ENCODE peak calls at places on chromosomes 3 and 15, in ten cellular contexts. X is heart left ventricle, H is ovary, D is GM12892, M is stomach, E is NB4, W is adrenal gland, S is lower leg skin, Y is body of pancreas, Z is erythroblast. C is an unnamed sample.

GRCh38 chr3:43866529-43867353 is 176.0 kb downstream of the ABHD5 start:
- DNase-seq in X (no peak), H (no peak), D (no peak), M (no peak), E (no peak), W (no peak), S (no peak), Y (no peak), Z (no peak), C (no peak)

GRCh38 chr3:175737646-175738572 is 878.8 kb downstream of the NAALADL2 start:
- DNase-seq in X (no peak), H (no peak), D (no peak), M (no peak), E (no peak), W (no peak), S (no peak), Y (no peak), Z (no peak), C (no peak)

GRCh38 chr3:51954120-51954519 is 1.1 kb upstream of the GPR62 start:
- DNase-seq in X (no peak), H (no peak), D (no peak), M (no peak), E (peak; percentile 69), W (no peak), S (no peak), Y (no peak), Z (no peak), C (no peak)

GRCh38 chr3:29144807-29145206 is 136.1 kb upstream of the RBMS3 start:
- DNase-seq in X (peak; percentile 40), H (peak; percentile 41), D (no peak), M (no peak), E (no peak), W (peak; percentile 70), S (no peak), Y (peak; percentile 13), Z (no peak), C (no peak)

GRCh38 chr15:101133181-101133460 is 118.7 kb downstream of the CHSY1 start:
- DNase-seq in X (no peak), H (no peak), D (no peak), M (no peak), E (no peak), W (no peak), S (no peak), Y (no peak), Z (no peak), C (no peak)

GRCh38 chr15:87578776-87579175 is 677.8 kb downstream of the NTRK3 start:
- DNase-seq in X (no peak), H (no peak), D (no peak), M (no peak), E (no peak), W (no peak), S (no peak), Y (no peak), Z (no peak), C (no peak)

GRCh38 chr15:77581896-77582569 is 50.7 kb downstream of the LINGO1 start:
- DNase-seq in X (no peak), H (no peak), D (no peak), M (no peak), E (no peak), W (no peak), S (no peak), Y (no peak), Z (no peak), C (no peak)

GRCh38 chr15:45112592-45113379 is 1.2 kb downstream of the DUOX2 start:
- DNase-seq in X (no peak), H (no peak), D (no peak), M (no peak), E (no peak), W (no peak), S (no peak), Y (no peak), Z (no peak), C (no peak)

GRCh38 chr15:70014860-70015490 is 82.7 kb downstream of the TLE3 start:
- DNase-seq in X (no peak), H (no peak), D (peak; percentile 89), M (peak; percentile 43), E (peak; percentile 24), W (no peak), S (no peak), Y (no peak), Z (no peak), C (no peak)

GRCh38 chr15:90046846-90047481 is 45.8 kb downstream of the ZNF710 start:
- DNase-seq in X (no peak), H (no peak), D (peak; percentile 53), M (peak; percentile 86), E (no peak), W (no peak), S (no peak), Y (peak; percentile 85), Z (no peak), C (no peak)

GRCh38 chr15:47337836-47338235 is 379.5 kb upstream of the SEMA6D start:
- DNase-seq in X (no peak), H (no peak), D (no peak), M (no peak), E (no peak), W (no peak), S (no peak), Y (no peak), Z (no peak), C (no peak)

GRCh38 chr3:120622870-120623718 is 27.0 kb downstream of the NDUFB4 start:
- DNase-seq in X (no peak), H (no peak), D (no peak), M (no peak), E (peak; percentile 45), W (peak; percentile 47), S (no peak), Y (no peak), Z (peak; percentile 44), C (peak; percentile 23)

GRCh38 chr15:100715571-100716455 is 113.4 kb downstream of the ASB7 start:
- DNase-seq in X (no peak), H (no peak), D (no peak), M (no peak), E (no peak), W (peak; percentile 49), S (no peak), Y (peak; percentile 76), Z (no peak), C (no peak)

GRCh38 chr15:91165850-91166249 is 65.8 kb downstream of the SV2B start:
- DNase-seq in X (no peak), H (no peak), D (no peak), M (no peak), E (no peak), W (no peak), S (no peak), Y (no peak), Z (no peak), C (no peak)

GRCh38 chr3:66500575-66501482 is at the start of gene LRIG1:
- DNase-seq in X (peak; percentile 100), H (peak; percentile 100), D (peak; percentile 84), M (peak; percentile 100), E (peak; percentile 73), W (peak; percentile 99), S (peak; percentile 98), Y (peak; percentile 100), Z (peak; percentile 92), C (peak; percentile 94)
- TF ChIP-seq POLR2A in X (peak; percentile 86), H (peak; percentile 61), D (peak; percentile 85), M (no peak), E (no peak), W (peak; percentile 55), S (no peak), Y (peak; percentile 64), Z (peak; percentile 27), C (peak; percentile 72)

GRCh38 chr3:197555281-197556261 is at the start of gene BDH1:
- DNase-seq in X (peak; percentile 32), H (no peak), D (peak; percentile 56), M (peak; percentile 59), E (peak; percentile 83), W (peak; percentile 30), S (no peak), Y (peak; percentile 58), Z (peak; percentile 74), C (no peak)

GRCh38 chr3:197552198-197552597 is 3.6 kb downstream of the BDH1 start:
- DNase-seq in X (no peak), H (no peak), D (no peak), M (no peak), E (no peak), W (no peak), S (no peak), Y (no peak), Z (no peak), C (no peak)

GRCh38 chr3:197554196-197554561 is 1.6 kb downstream of the BDH1 start:
- DNase-seq in X (no peak), H (no peak), D (no peak), M (no peak), E (no peak), W (no peak), S (no peak), Y (no peak), Z (no peak), C (peak; percentile 42)

GRCh38 chr3:197558000-197558399 is 2.2 kb upstream of the BDH1 start:
- DNase-seq in X (no peak), H (no peak), D (no peak), M (no peak), E (no peak), W (no peak), S (no peak), Y (no peak), Z (no peak), C (no peak)

GRCh38 chr3:197554562-197555280 is 1.0 kb downstream of the BDH1 start:
- DNase-seq in X (peak; percentile 95), H (peak; percentile 90), D (peak; percentile 94), M (peak; percentile 97), E (peak; percentile 98), W (peak; percentile 95), S (peak; percentile 92), Y (peak; percentile 97), Z (peak; percentile 97), C (peak; percentile 99)
- TF ChIP-seq POLR2A in X (peak; percentile 30), H (peak; percentile 67), D (peak; percentile 72), M (no peak), E (peak; percentile 72), W (peak; percentile 70), S (no peak), Y (peak; percentile 60), Z (peak; percentile 81), C (peak; percentile 38)

DNA sequence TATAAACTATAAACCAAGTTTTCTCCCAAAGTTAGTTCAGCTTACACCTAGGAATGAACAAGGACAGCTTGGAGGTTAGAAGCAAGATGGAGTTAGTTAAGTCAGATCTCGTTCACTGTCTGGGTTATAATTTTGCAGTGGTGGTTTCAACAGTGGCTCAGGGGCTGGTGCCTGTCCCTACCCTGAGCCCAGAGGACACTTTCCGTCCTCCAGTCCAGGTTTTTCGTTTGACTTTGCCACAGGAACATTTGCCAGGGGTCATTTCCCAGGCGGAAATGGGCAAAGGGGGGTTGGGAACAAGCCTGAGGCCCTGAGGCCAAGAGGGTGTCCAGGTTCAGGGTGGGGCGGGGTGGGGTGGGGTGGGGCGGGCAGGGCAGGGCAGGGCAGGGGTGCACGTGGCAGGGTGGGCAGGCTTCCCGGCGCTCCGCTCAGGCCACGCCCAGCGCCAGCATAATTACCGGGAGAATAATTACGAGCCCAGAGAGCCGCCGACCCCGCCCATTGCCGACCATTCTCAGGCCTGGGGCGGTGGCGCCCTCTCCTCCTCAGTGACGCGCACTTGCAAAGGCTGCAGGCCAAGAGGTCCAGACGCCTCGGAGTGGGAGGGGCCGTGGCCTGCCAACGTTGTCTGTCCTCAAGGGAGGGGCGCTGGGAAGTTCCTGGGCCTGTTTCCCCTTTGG is 70.4 kb downstream of the KLF13 start:
- DNase-seq in X (peak; percentile 93), H (peak; percentile 63), D (no peak), M (peak; percentile 95), E (peak; percentile 78), W (peak; percentile 84), S (peak; percentile 95), Y (peak; percentile 98), Z (peak; percentile 83), C (peak; percentile 76)
- TF ChIP-seq POLR2A in X (no peak), H (no peak), D (no peak), M (no peak), E (no peak), W (no peak), S (no peak), Y (peak; percentile 28), Z (no peak), C (no peak)

GRCh38 chr3:68809596-68809995 is 122.8 kb downstream of the TAFA4 start:
- DNase-seq in X (no peak), H (no peak), D (no peak), M (no peak), E (no peak), W (no peak), S (no peak), Y (no peak), Z (no peak), C (no peak)
- TF ChIP-seq POLR2A in X (no peak), H (no peak), D (no peak), M (no peak), E (no peak), W (no peak), S (no peak), Y (no peak), Z (no peak), C (no peak)

C was measured in H54.